ENCODE peak calls at places on chromosome 2, in ten cellular contexts. A, M, S, V, C, L, X, Z, H and F are unnamed samples.

GRCh38 chr2:180625006-180625844 is 355.2 kb upstream of the UBE2E3 start:
- DNase-seq in A (no peak), L (no peak), M (no peak), V (no peak), H (no peak), S (no peak), Z (peak), C (peak), X (no peak), F (peak)

GRCh38 chr2:241926541-241927311 is 57.2 kb downstream of the RTP5 start:
- DNase-seq in A (no peak), C (no peak), M (no peak), S (no peak), X (no peak), V (no peak), L (no peak), H (no peak), Z (no peak), F (no peak)

GRCh38 chr2:67844024-67844540 is 218.7 kb downstream of the C1D start:
- DNase-seq in H (no peak), S (no peak), M (no peak), C (no peak), A (no peak), X (no peak), L (no peak), Z (no peak), V (no peak), F (no peak)

GRCh38 chr2:101790416-101790815 is 92.9 kb downstream of the MAP4K4 start:
- DNase-seq in A (no peak), C (peak), S (no peak), H (no peak), X (no peak), M (no peak), Z (peak), L (no peak), V (no peak), F (no peak)

GRCh38 chr2:46362667-46363012 is 65.4 kb downstream of the EPAS1 start:
- DNase-seq in M (no peak), H (no peak), V (no peak), X (no peak), Z (peak), A (no peak), S (no peak), C (no peak), L (no peak), F (no peak)

GRCh38 chr2:165274698-165275097 is 35.5 kb downstream of the SCN2A start:
- DNase-seq in M (peak), A (no peak), X (no peak), L (no peak), V (no peak), Z (peak), S (no peak), H (no peak), C (peak), F (no peak)

GRCh38 chr2:38509322-38509946 is 93.3 kb downstream of the HNRNPLL start:
- DNase-seq in H (no peak), M (no peak), A (no peak), V (no peak), C (peak), S (no peak), X (no peak), L (no peak), Z (peak), F (peak)

GRCh38 chr2:216696751-216697560 is 1.6 kb upstream of the IGFBP5 start:
- DNase-seq in L (no peak), M (no peak), X (no peak), V (no peak), Z (peak), S (no peak), H (no peak), C (peak), A (no peak), F (peak)

GRCh38 chr2:74105413-74105812 is 42.3 kb downstream of the BOLA3 start:
- DNase-seq in A (no peak), M (no peak), S (no peak), X (no peak), L (no peak), Z (no peak), H (no peak), C (no peak), V (no peak), F (no peak)

GRCh38 chr2:37656512-37657423 is 14.7 kb downstream of the CDC42EP3 start:
- DNase-seq in A (no peak), H (no peak), S (no peak), X (no peak), C (no peak), M (no peak), Z (no peak), V (peak), L (peak), F (no peak)

GRCh38 chr2:66441651-66442365 is 6.9 kb downstream of the MEIS1 start:
- DNase-seq in V (no peak), A (no peak), X (no peak), Z (peak), H (no peak), M (no peak), C (peak), S (no peak), L (no peak), F (no peak)